ENCODE peak calls at places on chromosomes 13 and 19, in four cellular contexts. One of them, this sample, is unnamed.

GRCh38 chr13:92963029-92963428 is 263.6 kb upstream of the GPC6 start:
- DNase-seq in T-helper 1 cell: no peak
- DNase-seq in T-cell: no peak
- DNase-seq in lower leg skin: no peak
- DNase-seq in this sample: no peak

GRCh38 chr19:33260628-33261418 is 35.2 kb upstream of the SLC7A10 start:
- DNase-seq in lower leg skin: no peak
- DNase-seq in T-cell: no peak
- DNase-seq in T-helper 1 cell: no peak
- DNase-seq in this sample: no peak

GRCh38 chr19:41708481-41708880 is at the start of gene CEACAM5:
- DNase-seq in T-cell: no peak
- DNase-seq in lower leg skin: no peak
- DNase-seq in T-helper 1 cell: no peak
- DNase-seq in this sample: no peak

GRCh38 chr13:98511435-98511834 is 65.5 kb downstream of the STK24 start:
- DNase-seq in T-cell: no peak
- DNase-seq in T-helper 1 cell: no peak
- DNase-seq in lower leg skin: no peak
- DNase-seq in this sample: no peak

GRCh38 chr19:46648961-46649960 is 11.7 kb downstream of the DACT3 start:
- DNase-seq in T-cell: no peak
- DNase-seq in T-helper 1 cell: no peak
- DNase-seq in lower leg skin: no peak
- DNase-seq in this sample: no peak

GRCh38 chr19:1122972-1123363 is 19.2 kb downstream of the GPX4 start:
- DNase-seq in T-helper 1 cell: peak; percentile 52
- DNase-seq in T-cell: no peak
- DNase-seq in lower leg skin: peak; percentile 86
- DNase-seq in this sample: no peak

GRCh38 chr13:30466358-30466714 is 600 bp upstream of the HMGB1 start:
- DNase-seq in lower leg skin: no peak
- DNase-seq in T-helper 1 cell: no peak
- DNase-seq in T-cell: no peak
- DNase-seq in this sample: no peak

GRCh38 chr13:40269086-40269485 is 397.4 kb downstream of the FOXO1 start:
- DNase-seq in T-helper 1 cell: no peak
- DNase-seq in T-cell: no peak
- DNase-seq in lower leg skin: no peak
- DNase-seq in this sample: no peak

GRCh38 chr13:114198556-114198955 is 19.5 kb downstream of the CFAP97D2 start:
- DNase-seq in lower leg skin: no peak
- DNase-seq in T-cell: no peak
- DNase-seq in T-helper 1 cell: no peak
- DNase-seq in this sample: no peak

GRCh38 chr19:43934055-43934984 is 762 bp downstream of the ZNF45 start:
- DNase-seq in T-helper 1 cell: no peak
- DNase-seq in T-cell: no peak
- DNase-seq in lower leg skin: no peak
- DNase-seq in this sample: no peak

GRCh38 chr13:112722433-112723250 is 32.8 kb downstream of the ATP11A start:
- DNase-seq in lower leg skin: no peak
- DNase-seq in T-cell: no peak
- DNase-seq in T-helper 1 cell: no peak
- DNase-seq in this sample: no peak

GRCh38 chr19:47471733-47472457 is at the start of gene SLC8A2:
- DNase-seq in T-helper 1 cell: peak; percentile 43
- DNase-seq in lower leg skin: no peak
- DNase-seq in T-cell: peak; percentile 67
- DNase-seq in this sample: no peak

GRCh38 chr19:49533551-49534488 is 6.0 kb downstream of the RCN3 start:
- DNase-seq in T-helper 1 cell: peak; percentile 79
- DNase-seq in T-cell: peak; percentile 89
- DNase-seq in lower leg skin: peak; percentile 95
- DNase-seq in this sample: peak; percentile 97

GRCh38 chr13:84864341-84864740 is 934.9 kb downstream of the SLITRK6 start:
- DNase-seq in T-helper 1 cell: no peak
- DNase-seq in lower leg skin: no peak
- DNase-seq in T-cell: no peak
- DNase-seq in this sample: no peak

GRCh38 chr19:50906217-50906616 is 5.0 kb downstream of the KLK4 start:
- DNase-seq in T-helper 1 cell: no peak
- DNase-seq in lower leg skin: no peak
- DNase-seq in T-cell: no peak
- DNase-seq in this sample: no peak

GRCh38 chr13:20125129-20125782 is 35.6 kb downstream of the GJA3 start:
- DNase-seq in T-helper 1 cell: no peak
- DNase-seq in lower leg skin: peak; percentile 63
- DNase-seq in T-cell: no peak
- DNase-seq in this sample: no peak

GRCh38 chr13:38376551-38376950 is 26.9 kb downstream of the UFM1 start:
- DNase-seq in T-cell: no peak
- DNase-seq in T-helper 1 cell: no peak
- DNase-seq in lower leg skin: no peak
- DNase-seq in this sample: no peak

GRCh38 chr13:31250435-31250834 is 50.7 kb downstream of the B3GLCT start:
- DNase-seq in lower leg skin: no peak
- DNase-seq in T-helper 1 cell: no peak
- DNase-seq in T-cell: no peak
- DNase-seq in this sample: no peak

GRCh38 chr19:58346961-58347929 is 6.0 kb downstream of the A1BG start:
- DNase-seq in T-helper 1 cell: peak; percentile 73
- DNase-seq in T-cell: peak; percentile 72
- DNase-seq in lower leg skin: no peak
- DNase-seq in this sample: peak; percentile 78

GRCh38 chr13:39506559-39507390 is 96.2 kb downstream of the LHFPL6 start:
- DNase-seq in T-cell: no peak
- DNase-seq in T-helper 1 cell: no peak
- DNase-seq in lower leg skin: no peak
- DNase-seq in this sample: no peak

GRCh38 chr13:94247890-94248289 is 231.6 kb downstream of the DCT start:
- DNase-seq in T-helper 1 cell: no peak
- DNase-seq in lower leg skin: no peak
- DNase-seq in T-cell: no peak
- DNase-seq in this sample: no peak

This sample was measured in memory B cell.